ENCODE peak calls at places on chromosomes 12 and 14, in eight cellular contexts. C, Z, Y, W, A, P, X and K are unnamed samples. For H3K4me1, the result is how much of the 10 kb centered on the place peaks cover.

GRCh38 chr14:34450542-34450915 is 11.5 kb downstream of the SPTSSA start:
- DNase-seq in W (no peak), A (no peak), P (no peak), X (no peak), Z (no peak), C (no peak), Y (no peak), K (no peak)

GRCh38 chr12:27711312-27711682 is 665 bp downstream of the MRPS35 start:
- DNase-seq in Y (no peak), A (no peak), W (no peak), C (peak), P (no peak), Z (no peak), X (peak), K (no peak)

GRCh38 chr14:34650786-34651584 is 21.0 kb upstream of the SNX6 start:
- DNase-seq in C (peak), Y (no peak), W (no peak), Z (peak), P (peak), X (no peak), A (no peak), K (no peak)

GRCh38 chr12:63921157-63921556 is 76.7 kb downstream of the SRGAP1 start:
- DNase-seq in W (no peak), X (no peak), C (no peak), Y (no peak), P (no peak), A (no peak), Z (no peak), K (no peak)

GRCh38 chr12:6342140-6342889 is 439 bp upstream of the TNFRSF1A start:
- DNase-seq in C (peak), Y (no peak), P (no peak), Z (no peak), A (no peak), W (no peak), X (no peak), K (no peak)

GRCh38 chr12:15151141-15152091 is 69.8 kb downstream of the RERG start:
- DNase-seq in C (peak), W (no peak), P (no peak), Y (peak), X (peak), A (no peak), Z (no peak), K (no peak)

GRCh38 chr14:37888234-37888633 is 292.8 kb downstream of the TTC6 start:
- DNase-seq in A (no peak), W (no peak), X (no peak), Y (no peak), Z (no peak), C (no peak), P (no peak), K (no peak)

GRCh38 chr14:102071283-102071998 is 15.4 kb downstream of the HSP90AA1 start:
- DNase-seq in Z (no peak), A (no peak), P (no peak), X (no peak), W (no peak), C (no peak), Y (no peak), K (no peak)

GRCh38 chr12:48779869-48780268 is 9.0 kb downstream of the ADCY6 start:
- DNase-seq in Y (no peak), X (no peak), C (no peak), P (no peak), W (peak), Z (peak), A (peak), K (no peak)

GRCh38 chr12:63889236-63889635 is 44.7 kb downstream of the SRGAP1 start:
- DNase-seq in Z (no peak), P (no peak), Y (no peak), X (no peak), W (no peak), A (no peak), C (peak), K (no peak)

GRCh38 chr14:50399251-50400032 is 2.8 kb upstream of the CDKL1 start:
- DNase-seq in Z (peak), P (no peak), A (no peak), Y (peak), C (no peak), X (no peak), W (no peak), K (no peak)

GRCh38 chr14:64113279-64113678 is 180.9 kb downstream of the ESR2 start:
- DNase-seq in X (no peak), Z (no peak), A (no peak), C (no peak), P (peak), Y (peak), W (no peak), K (no peak)

GRCh38 chr14:102043251-102044025 is 43.4 kb downstream of the HSP90AA1 start:
- DNase-seq in Z (no peak), W (no peak), Y (no peak), P (peak), X (no peak), C (no peak), A (no peak), K (no peak)

GRCh38 chr14:105943973-105944602 is 417.7 kb downstream of the TMEM121 start:
- DNase-seq in A (no peak), X (no peak), W (no peak), C (no peak), P (no peak), Y (no peak), Z (no peak), K (no peak)

GRCh38 chr14:101557811-101558738 is 3.2 kb upstream of the DIO3 start:
- DNase-seq in P (peak), C (peak), W (no peak), Y (no peak), A (no peak), Z (peak), X (no peak), K (no peak)

GRCh38 chr12:55642275-55643068 is 5.8 kb downstream of the OR10P1 start:
- DNase-seq in A (no peak), X (no peak), Y (no peak), Z (no peak), C (no peak), W (no peak), P (no peak), K (no peak)

GRCh38 chr12:5044420-5045295 is 979 bp downstream of the KCNA5 start:
- DNase-seq in W (no peak), Z (no peak), P (no peak), Y (no peak), X (no peak), A (no peak), C (no peak), K (peak)

GRCh38 chr14:49464885-49465284 is 121.3 kb downstream of the RPS29 start:
- DNase-seq in A (no peak), W (no peak), Y (no peak), C (peak), P (no peak), Z (no peak), X (no peak), K (no peak)

GRCh38 chr12:87112946-87113345 is 856.8 kb upstream of the MGAT4C start:
- DNase-seq in A (no peak), C (no peak), Z (no peak), Y (no peak), X (no peak), W (no peak), P (no peak), K (no peak)

GRCh38 chr12:65882504-65882903 is 58.2 kb downstream of the HMGA2 start:
- DNase-seq in W (no peak), X (no peak), Z (no peak), C (no peak), A (no peak), P (no peak), Y (no peak), K (no peak)

GRCh38 chr14:105292810-105293711 is 7.7 kb downstream of the BRF1 start:
- DNase-seq in P (no peak), Z (no peak), A (no peak), X (no peak), C (no peak), Y (no peak), W (no peak), K (no peak)

GRCh38 chr14:37600880-37601741 is 5.7 kb downstream of the TTC6 start:
- DNase-seq in A (no peak), X (no peak), Y (no peak), P (no peak), Z (no peak), W (no peak), C (no peak), K (no peak)

GRCh38 chr12:120115692-120116442 is 686 bp downstream of the RAB35 start:
- DNase-seq in P (no peak), A (peak), C (peak), Y (no peak), W (no peak), X (no peak), Z (no peak), K (no peak)

GRCh38 chr14:31560759-31561154 is 447 bp upstream of the NUBPL start:
- DNase-seq in Z (no peak), P (no peak), C (peak), A (no peak), Y (no peak), X (no peak), W (no peak), K (no peak)

GRCh38 chr12:58732894-58733293 is 187.4 kb downstream of the LRIG3 start:
- DNase-seq in Y (no peak), W (no peak), Z (no peak), A (no peak), C (no peak), X (no peak), P (no peak), K (no peak)

GRCh38 chr14:23103581-23103980 is 1.2 kb downstream of the CIROP start:
- DNase-seq in Y (no peak), X (no peak), P (no peak), C (no peak), A (no peak), Z (no peak), W (peak), K (no peak)

GRCh38 chr14:23099212-23099861 is 4.0 kb downstream of the C14orf119 start:
- DNase-seq in Y (no peak), W (peak), C (no peak), Z (no peak), P (no peak), X (no peak), A (no peak), K (no peak)

GRCh38 chr14:23101986-23102625 is 2.7 kb downstream of the CIROP start:
- DNase-seq in Z (no peak), C (no peak), P (no peak), X (no peak), Y (no peak), W (peak), A (no peak), K (no peak)

GRCh38 chr14:23102801-23103200 is 2.0 kb downstream of the CIROP start:
- DNase-seq in Z (no peak), Y (no peak), A (no peak), W (peak), X (no peak), C (no peak), P (no peak), K (no peak)

GRCh38 chr14:23101213-23101970 is 3.4 kb downstream of the CIROP start:
- DNase-seq in A (no peak), X (no peak), P (no peak), Z (no peak), C (peak), W (peak), Y (no peak), K (no peak)
- H3K4me1 ChIP-seq in A (under half), X (under half), P (under half), Z (under half), C (under half), W (under half), Y (under half), K (under half)

GRCh38 chr14:55088356-55088755 is 36.9 kb downstream of the MAPK1IP1L start:
- DNase-seq in W (no peak), Z (no peak), X (no peak), C (no peak), A (no peak), P (no peak), Y (no peak), K (no peak)
- H3K4me3 ChIP-seq in W (no peak), Z (no peak), X (no peak), C (no peak), A (no peak), P (no peak), Y (no peak), K (no peak)

DNA sequence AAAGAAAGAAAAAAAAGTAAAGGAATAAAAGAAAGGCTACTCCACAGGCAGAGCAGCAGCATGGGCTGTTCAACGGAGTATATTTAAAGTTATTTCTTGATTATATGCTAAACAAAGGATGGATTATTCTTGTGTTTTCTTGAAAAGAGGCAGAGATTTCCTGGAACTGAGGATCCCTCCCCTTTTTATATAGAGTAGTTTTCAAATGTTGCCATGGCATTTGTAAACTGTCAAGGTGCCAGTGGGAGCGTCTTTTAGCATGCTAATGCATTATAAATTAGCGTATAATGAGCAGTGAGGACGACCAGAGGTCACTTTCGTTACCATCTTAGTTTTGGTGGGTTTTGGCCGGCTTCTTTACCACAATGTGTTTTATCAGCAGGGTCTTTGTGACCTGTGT is 383.0 kb downstream of the PCNX1 start:
- DNase-seq in A (no peak), Z (no peak), C (peak), W (no peak), Y (no peak), X (no peak), P (no peak), K (no peak)
- H3K27ac ChIP-seq in A (no peak), Z (no peak), C (no peak), W (no peak), Y (no peak), X (no peak), P (no peak), K (no peak)

GRCh38 chr14:23629204-23629603 is 7.0 kb upstream of the DHRS2 start:
- DNase-seq in Z (no peak), Y (no peak), C (no peak), A (no peak), W (no peak), P (no peak), X (no peak), K (no peak)
- H3K4me1 ChIP-seq in Z (under half), Y (under half), C (under half), A (under half), W (under half), P (under half), X (under half), K (under half)

DNA sequence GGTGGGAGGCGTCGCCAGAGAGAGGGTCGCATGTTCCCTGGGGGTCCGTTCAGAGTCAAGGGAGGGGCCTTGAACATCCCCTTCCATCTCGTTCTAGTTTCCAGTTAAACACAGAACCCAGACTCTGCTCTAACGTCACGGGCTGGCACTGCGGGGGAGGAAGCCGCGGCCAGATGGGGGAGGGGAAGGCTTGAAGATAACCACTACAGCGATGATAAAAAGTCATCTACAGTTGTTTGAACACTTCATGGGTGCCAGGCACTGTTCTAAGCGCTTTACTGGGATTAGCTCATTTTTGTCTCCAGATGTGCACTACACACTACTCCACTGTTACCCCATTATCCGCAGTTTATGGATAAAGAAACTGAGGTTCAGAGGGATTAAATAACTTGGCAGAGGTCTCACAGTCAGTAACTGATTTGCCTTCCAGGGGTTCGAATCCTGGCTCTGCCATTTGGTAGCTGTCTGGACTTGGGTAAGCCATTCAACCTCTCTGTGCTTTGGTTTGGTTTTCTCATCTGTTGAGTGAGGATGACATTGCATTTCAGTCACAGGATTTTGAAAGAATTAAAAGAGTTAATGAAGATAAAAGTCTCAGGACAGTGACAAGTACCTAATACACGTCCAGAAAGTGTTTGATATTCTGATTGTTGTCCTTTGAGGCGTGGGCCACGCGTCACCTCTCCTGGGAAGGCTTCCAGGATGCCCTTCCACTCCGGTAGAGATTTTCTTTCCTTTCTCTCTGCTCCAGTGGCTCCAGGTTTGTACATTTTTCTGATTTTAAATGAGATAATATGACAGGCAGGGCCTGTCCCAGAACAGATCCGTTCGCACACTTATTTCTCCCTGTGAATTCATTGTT is 798 bp upstream of the RASAL1 start:
- DNase-seq in Y (no peak), C (peak), W (peak), X (peak), A (no peak), P (no peak), Z (no peak), K (peak)
- H3K4me3 ChIP-seq in Y (no peak), C (no peak), W (no peak), X (peak), A (no peak), P (no peak), Z (no peak), K (peak)

GRCh38 chr12:7383157-7383556 is 60.8 kb downstream of the CD163L1 start:
- DNase-seq in X (no peak), Z (no peak), A (no peak), W (no peak), Y (no peak), C (no peak), P (no peak), K (no peak)
- H3K27ac ChIP-seq in X (no peak), Z (no peak), A (no peak), W (no peak), Y (no peak), C (no peak), P (no peak), K (no peak)

GRCh38 chr14:23402296-23403138 is 5.6 kb downstream of the MYH6 start:
- DNase-seq in Y (no peak), W (no peak), C (no peak), A (peak), P (no peak), Z (no peak), X (no peak), K (no peak)
- H3K4me1 ChIP-seq in Y (under half), W (under half), C (under half), A (half or more), P (under half), Z (under half), X (under half), K (under half)

GRCh38 chr12:1844223-1844622 is 23.9 kb downstream of the LRTM2 start:
- DNase-seq in A (no peak), P (no peak), Y (no peak), Z (no peak), C (no peak), W (peak), X (no peak), K (no peak)
- H3K4me3 ChIP-seq in A (no peak), P (no peak), Y (no peak), Z (no peak), C (no peak), W (no peak), X (no peak), K (no peak)